ENCODE peak calls at places on chromosomes 6 and 20, in nine cellular contexts. Z is SW 1271; N is stimulated activated CD8-positive, alpha-beta memory T cell treated with anti-CD3 and anti-CD28 coated beads, Interleukin-15, amount 100 ng/mL, for 48 hours; D is epithelial cell of esophagus; K is NCI-H1092 treated with DMSO at 0.1 percent for 48 hours; T is WTC11; M is endothelial cell; J is IMR-90; R is activated naive CD8-positive, alpha-beta T cell treated with anti-CD3 and anti-CD28 coated beads, Interleukin-2, amount 50 U/mL, for 24 hours. Q is an unnamed sample.

GRCh38 chr6:132817554-132818403 is 3.4 kb downstream of the RPS12 start:
- DNase-seq in M (no peak), R (no peak), T (no peak), N (no peak), D (no peak), J (no peak), Z (no peak), K (no peak), Q (no peak)

GRCh38 chr20:10490706-10491105 is 55.6 kb downstream of the SLX4IP start:
- DNase-seq in K (no peak), M (no peak), R (no peak), D (no peak), N (no peak), J (peak), Z (no peak), T (no peak), Q (no peak)

GRCh38 chr20:48660788-48661187 is 167.0 kb downstream of the PREX1 start:
- DNase-seq in J (no peak), T (no peak), D (no peak), R (no peak), K (no peak), N (no peak), Z (no peak), M (no peak), Q (no peak)

GRCh38 chr6:30682181-30683117 is 4.0 kb downstream of the PPP1R18 start:
- DNase-seq in J (peak), K (no peak), Z (peak), T (peak), N (peak), R (peak), M (peak), D (peak), Q (peak)

GRCh38 chr6:84093405-84094049 is 60.0 kb downstream of the MRAP2 start:
- DNase-seq in R (no peak), K (no peak), M (no peak), N (no peak), T (no peak), J (no peak), Z (no peak), D (peak), Q (no peak)

GRCh38 chr6:27297857-27298730 is 14.0 kb downstream of the POM121L2 start:
- DNase-seq in T (peak), K (no peak), J (peak), R (peak), D (peak), Z (peak), N (peak), M (peak), Q (no peak)

GRCh38 chr20:57620274-57620990 is at the start of gene ZBP1:
- DNase-seq in T (no peak), R (peak), M (no peak), Z (no peak), K (no peak), N (no peak), D (no peak), J (no peak), Q (peak)

GRCh38 chr6:81614292-81614691 is 138.2 kb downstream of the TENT5A start:
- DNase-seq in R (no peak), D (no peak), T (no peak), M (no peak), N (no peak), J (peak), Z (no peak), K (peak), Q (no peak)

GRCh38 chr6:73391735-73392134 is 2.9 kb upstream of the DDX43 start:
- DNase-seq in J (no peak), Z (no peak), M (no peak), N (no peak), R (no peak), T (no peak), D (peak), K (no peak), Q (no peak)

GRCh38 chr6:107704377-107705013 is 119.6 kb downstream of the SCML4 start:
- DNase-seq in R (no peak), J (peak), K (peak), N (no peak), M (peak), D (peak), T (no peak), Z (no peak), Q (no peak)

GRCh38 chr20:54165014-54165413 is 8.8 kb downstream of the CYP24A1 start:
- DNase-seq in M (no peak), K (no peak), Z (no peak), N (no peak), R (no peak), D (no peak), J (no peak), T (no peak), Q (no peak)

Q was measured in stimulated activated naive CD4-positive, alpha-beta T cell.